ENCODE peak calls at places on chromosomes 16 and 17, in eight cellular contexts. Q is cardiac fibroblast, Z is GM06990, D is RWPE1, C is progenitor cell of endocrine pancreas, L is MM.1S, S is GM10248, I is fibroblast of mammary gland. R is an unnamed sample.

GRCh38 chr17:29212681-29213121 is 32.5 kb upstream of the MYO18A start:
- DNase-seq in Q (no peak), Z (no peak), D (no peak), C (no peak), L (no peak), S (no peak), I (peak), R (no peak)

GRCh38 chr16:4663756-4664465 is 29.5 kb upstream of the NUDT16L1 start:
- DNase-seq in Q (no peak), Z (no peak), D (no peak), C (no peak), L (no peak), S (no peak), I (peak), R (no peak)

GRCh38 chr17:82267575-82268379 is 5.7 kb downstream of the CSNK1D start:
- DNase-seq in Q (peak), Z (no peak), D (peak), C (no peak), L (no peak), S (no peak), I (peak), R (no peak)

GRCh38 chr17:40963838-40964237 is 2.9 kb downstream of the KRT39 start:
- DNase-seq in Q (peak), Z (no peak), D (peak), C (no peak), L (peak), S (peak), I (peak), R (no peak)

GRCh38 chr17:39979865-39980401 is 674 bp upstream of the PSMD3 start:
- DNase-seq in Q (no peak), Z (no peak), D (peak), C (peak), L (peak), S (no peak), I (peak), R (peak)

GRCh38 chr17:74737299-74738050 is 419 bp downstream of the RAB37 start:
- DNase-seq in Q (no peak), Z (peak), D (no peak), C (no peak), L (peak), S (peak), I (peak), R (peak)

GRCh38 chr16:787261-787966 is 767 bp downstream of the RPUSD1 start:
- DNase-seq in Q (no peak), Z (no peak), D (no peak), C (no peak), L (no peak), S (no peak), I (no peak), R (no peak)

GRCh38 chr17:81523139-81524062 is 4.8 kb upstream of the FSCN2 start:
- DNase-seq in Q (no peak), Z (no peak), D (peak), C (peak), L (no peak), S (no peak), I (no peak), R (peak)

GRCh38 chr16:84255050-84255810 is 15.4 kb upstream of the KCNG4 start:
- DNase-seq in Q (no peak), Z (no peak), D (no peak), C (no peak), L (no peak), S (no peak), I (no peak), R (no peak)

GRCh38 chr17:38706625-38707298 is 1.7 kb downstream of the MLLT6 start:
- DNase-seq in Q (no peak), Z (no peak), D (no peak), C (no peak), L (peak), S (no peak), I (peak), R (no peak)

GRCh38 chr16:89489731-89490385 is 503 bp downstream of the ANKRD11 start:
- DNase-seq in Q (no peak), Z (no peak), D (no peak), C (peak), L (no peak), S (no peak), I (no peak), R (no peak)

GRCh38 chr17:56917559-56918296 is 3.9 kb upstream of the TRIM25 start:
- DNase-seq in Q (peak), Z (no peak), D (no peak), C (no peak), L (no peak), S (no peak), I (peak), R (no peak)

GRCh38 chr17:33377837-33378236 is 84.7 kb upstream of the ASIC2 start:
- DNase-seq in Q (no peak), Z (no peak), D (no peak), C (no peak), L (no peak), S (no peak), I (no peak), R (no peak)

GRCh38 chr16:9521749-9522370 is 430.4 kb downstream of the HAPSTR1 start:
- DNase-seq in Q (no peak), Z (no peak), D (no peak), C (no peak), L (no peak), S (no peak), I (no peak), R (no peak)

GRCh38 chr17:740240-741055 is 8.1 kb downstream of the TLCD3A start:
- DNase-seq in Q (no peak), Z (peak), D (no peak), C (no peak), L (no peak), S (peak), I (no peak), R (no peak)

GRCh38 chr16:20023190-20023589 is 50.5 kb downstream of the GPR139 start:
- DNase-seq in Q (peak), Z (no peak), D (no peak), C (peak), L (peak), S (no peak), I (peak), R (no peak)

GRCh38 chr16:50547944-50548658 is at the start of gene NKD1:
- DNase-seq in Q (peak), Z (peak), D (peak), C (peak), L (peak), S (peak), I (peak), R (peak)

GRCh38 chr17:82247175-82247823 is 18.5 kb downstream of the SLC16A3 start:
- DNase-seq in Q (peak), Z (no peak), D (no peak), C (no peak), L (no peak), S (no peak), I (no peak), R (no peak)

GRCh38 chr16:84924339-84925091 is 86.8 kb downstream of the ZDHHC7 start:
- DNase-seq in Q (no peak), Z (no peak), D (no peak), C (no peak), L (no peak), S (no peak), I (peak), R (no peak)

GRCh38 chr17:15279011-15279477 is 13.9 kb upstream of the PMP22 start:
- DNase-seq in Q (peak), Z (no peak), D (peak), C (no peak), L (no peak), S (no peak), I (peak), R (no peak)

GRCh38 chr17:66167189-66167815 is 24.6 kb downstream of the CEP112 start:
- DNase-seq in Q (no peak), Z (no peak), D (no peak), C (no peak), L (peak), S (no peak), I (no peak), R (no peak)

GRCh38 chr17:76304226-76305134 is 3.6 kb downstream of the QRICH2 start:
- DNase-seq in Q (no peak), Z (no peak), D (no peak), C (no peak), L (no peak), S (peak), I (no peak), R (no peak)

GRCh38 chr17:41814195-41814594 is 1.4 kb downstream of the FKBP10 start:
- DNase-seq in Q (peak), Z (no peak), D (no peak), C (no peak), L (no peak), S (no peak), I (peak), R (no peak)

GRCh38 chr17:75764417-75764710 is 628 bp downstream of the GALK1 start:
- DNase-seq in Q (no peak), Z (no peak), D (no peak), C (no peak), L (no peak), S (no peak), I (no peak), R (no peak)

GRCh38 chr16:77076839-77077238 is 114.2 kb upstream of the MON1B start:
- DNase-seq in Q (no peak), Z (no peak), D (no peak), C (no peak), L (peak), S (no peak), I (no peak), R (no peak)

GRCh38 chr16:86229866-86230656 is 280.3 kb upstream of the FOXF1 start:
- DNase-seq in Q (no peak), Z (no peak), D (no peak), C (no peak), L (no peak), S (no peak), I (no peak), R (no peak)

DNA sequence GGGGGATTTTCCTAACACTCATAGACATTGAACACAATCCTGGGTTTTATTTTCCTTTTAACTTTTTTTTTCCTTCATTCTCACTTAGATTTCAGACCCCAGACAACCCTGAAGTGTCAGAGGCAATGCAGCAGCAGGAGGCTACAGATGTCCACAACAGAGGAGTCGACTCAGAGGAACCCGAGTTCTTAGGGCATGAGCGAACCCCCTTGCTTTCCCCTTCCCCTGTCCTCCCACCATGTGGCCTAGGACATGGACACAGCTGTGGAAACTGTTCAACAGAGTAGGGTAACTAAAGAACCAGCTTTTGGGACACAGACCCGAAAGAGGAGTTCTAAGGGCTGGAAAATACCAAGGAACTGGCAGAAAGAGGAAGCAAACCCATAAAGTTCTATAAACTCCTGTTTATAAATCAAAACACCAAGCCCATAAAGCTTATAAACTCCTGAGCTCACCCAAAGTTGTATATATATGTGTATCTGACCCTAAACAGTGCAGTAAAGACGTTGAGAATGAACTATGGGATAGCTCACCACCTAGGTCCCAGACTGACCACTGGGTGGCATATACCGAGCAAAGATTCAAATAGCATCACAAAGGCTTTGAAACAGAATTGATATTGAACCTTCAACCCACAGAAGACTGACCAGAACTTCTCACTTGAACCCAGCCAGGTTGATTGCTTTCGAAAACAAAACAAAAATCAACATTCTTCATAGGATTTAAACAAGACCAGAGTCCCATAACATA is 33.9 kb downstream of the CMTM4 start:
- DNase-seq in Q (peak), Z (no peak), D (peak), C (no peak), L (peak), S (no peak), I (peak), R (no peak)
- TF ChIP-seq CTCF in Q (peak), Z (peak), D (peak), C (peak), L (peak), S (peak), I (peak), R (no peak)

DNA sequence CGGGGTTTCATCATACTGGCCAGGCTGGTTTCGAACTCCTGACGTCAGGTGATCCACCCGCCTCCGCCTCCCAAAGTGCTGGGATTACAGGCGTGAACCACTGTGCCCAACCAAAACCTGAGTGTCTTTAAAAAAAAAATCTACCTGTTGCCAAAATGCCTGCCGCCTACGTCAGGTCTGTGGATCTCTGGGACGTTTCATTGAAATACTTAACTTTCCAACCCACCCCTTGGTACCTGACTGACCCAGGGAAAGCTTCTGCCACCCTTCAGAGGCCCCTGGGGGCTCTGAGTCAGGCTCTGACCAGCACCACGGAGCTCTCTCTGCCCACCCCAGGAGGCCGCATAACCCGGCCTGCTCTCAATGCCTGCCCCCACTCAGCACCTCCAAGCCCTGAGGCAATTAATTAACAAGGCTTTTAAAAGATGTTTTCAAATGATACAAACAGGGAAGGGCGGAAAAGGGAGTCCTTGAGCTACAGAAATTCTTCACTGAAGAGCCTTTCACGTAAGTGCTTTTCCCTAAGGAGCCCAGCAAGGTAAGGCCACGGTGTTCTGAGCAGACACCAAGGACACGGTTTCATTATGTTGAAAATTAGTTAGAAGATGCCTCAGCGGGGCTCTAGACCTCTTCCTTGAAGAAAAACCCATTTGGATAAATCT is 29.3 kb upstream of the GSG1L start:
- DNase-seq in Q (no peak), Z (no peak), D (peak), C (no peak), L (no peak), S (no peak), I (no peak), R (no peak)
- TF ChIP-seq CTCF in Q (no peak), Z (no peak), D (no peak), C (no peak), L (no peak), S (no peak), I (no peak), R (no peak)

GRCh38 chr17:8439681-8440080 is 4.0 kb downstream of the NDEL1 start:
- DNase-seq in Q (no peak), Z (no peak), D (no peak), C (no peak), L (no peak), S (no peak), I (no peak), R (no peak)

GRCh38 chr17:8438441-8438840 is 2.8 kb downstream of the NDEL1 start:
- DNase-seq in Q (no peak), Z (no peak), D (no peak), C (no peak), L (no peak), S (no peak), I (no peak), R (no peak)

GRCh38 chr17:8435245-8436168 is at the start of gene NDEL1:
- DNase-seq in Q (peak), Z (peak), D (peak), C (peak), L (peak), S (peak), I (peak), R (peak)

GRCh38 chr17:8441690-8442089 is 6.0 kb downstream of the NDEL1 start:
- DNase-seq in Q (peak), Z (no peak), D (no peak), C (no peak), L (no peak), S (no peak), I (no peak), R (no peak)

GRCh38 chr17:8436169-8436932 is 667 bp downstream of the NDEL1 start:
- DNase-seq in Q (peak), Z (peak), D (peak), C (peak), L (peak), S (peak), I (peak), R (peak)
- TF ChIP-seq CTCF in Q (no peak), Z (no peak), D (no peak), C (no peak), L (no peak), S (no peak), I (no peak), R (no peak)

GRCh38 chr16:12271006-12271405 is 294.5 kb downstream of the SNX29 start:
- DNase-seq in Q (peak), Z (no peak), D (no peak), C (no peak), L (no peak), S (no peak), I (peak), R (peak)
- TF ChIP-seq CTCF in Q (peak), Z (peak), D (no peak), C (peak), L (no peak), S (no peak), I (peak), R (no peak)

DNA sequence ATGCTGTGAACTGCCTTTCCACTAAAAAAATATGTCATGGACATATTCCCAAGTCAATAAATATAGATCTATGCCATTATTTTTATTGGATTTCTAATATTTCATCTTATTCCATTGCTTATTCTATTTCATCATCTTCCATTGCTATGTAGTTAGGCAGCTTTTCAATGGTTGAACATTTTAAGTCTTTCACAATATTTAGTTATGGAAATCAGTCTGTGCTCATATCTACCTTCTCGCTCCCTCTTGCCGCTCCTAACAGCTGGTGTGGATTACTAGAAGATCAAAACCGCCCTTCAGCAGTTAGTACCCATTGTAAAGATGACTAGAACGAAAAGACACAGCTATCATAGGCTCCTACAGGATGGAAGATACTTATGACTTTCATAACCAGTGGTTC is 468.3 kb upstream of the GOT2 start:
- DNase-seq in Q (no peak), Z (no peak), D (no peak), C (no peak), L (no peak), S (no peak), I (no peak), R (no peak)
- TF ChIP-seq CTCF in Q (no peak), Z (no peak), D (no peak), C (no peak), L (no peak), S (no peak), I (no peak), R (no peak)

DNA sequence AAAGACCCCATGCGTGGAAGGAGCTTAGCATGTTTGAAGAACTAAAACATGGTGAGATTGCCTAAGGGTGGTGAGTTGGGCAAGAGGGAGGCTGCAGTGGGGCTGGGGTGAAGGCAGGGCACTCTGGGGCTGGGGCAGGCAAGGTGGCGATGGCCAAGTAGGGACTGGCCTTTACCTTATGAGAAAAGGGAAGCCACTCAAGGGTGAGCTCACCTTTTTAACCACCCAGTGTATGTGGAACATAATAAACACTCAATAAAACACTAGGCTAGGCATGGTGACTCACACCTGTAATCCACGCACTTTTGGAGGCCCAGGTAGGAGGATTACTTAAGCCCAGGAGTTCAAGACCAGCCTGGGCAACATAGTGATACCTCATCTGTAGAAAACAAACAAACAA is 37.7 kb downstream of the LYRM9 start:
- DNase-seq in Q (no peak), Z (no peak), D (no peak), C (no peak), L (no peak), S (no peak), I (no peak), R (no peak)
- TF ChIP-seq CTCF in Q (no peak), Z (no peak), D (no peak), C (no peak), L (no peak), S (no peak), I (no peak), R (no peak)

DNA sequence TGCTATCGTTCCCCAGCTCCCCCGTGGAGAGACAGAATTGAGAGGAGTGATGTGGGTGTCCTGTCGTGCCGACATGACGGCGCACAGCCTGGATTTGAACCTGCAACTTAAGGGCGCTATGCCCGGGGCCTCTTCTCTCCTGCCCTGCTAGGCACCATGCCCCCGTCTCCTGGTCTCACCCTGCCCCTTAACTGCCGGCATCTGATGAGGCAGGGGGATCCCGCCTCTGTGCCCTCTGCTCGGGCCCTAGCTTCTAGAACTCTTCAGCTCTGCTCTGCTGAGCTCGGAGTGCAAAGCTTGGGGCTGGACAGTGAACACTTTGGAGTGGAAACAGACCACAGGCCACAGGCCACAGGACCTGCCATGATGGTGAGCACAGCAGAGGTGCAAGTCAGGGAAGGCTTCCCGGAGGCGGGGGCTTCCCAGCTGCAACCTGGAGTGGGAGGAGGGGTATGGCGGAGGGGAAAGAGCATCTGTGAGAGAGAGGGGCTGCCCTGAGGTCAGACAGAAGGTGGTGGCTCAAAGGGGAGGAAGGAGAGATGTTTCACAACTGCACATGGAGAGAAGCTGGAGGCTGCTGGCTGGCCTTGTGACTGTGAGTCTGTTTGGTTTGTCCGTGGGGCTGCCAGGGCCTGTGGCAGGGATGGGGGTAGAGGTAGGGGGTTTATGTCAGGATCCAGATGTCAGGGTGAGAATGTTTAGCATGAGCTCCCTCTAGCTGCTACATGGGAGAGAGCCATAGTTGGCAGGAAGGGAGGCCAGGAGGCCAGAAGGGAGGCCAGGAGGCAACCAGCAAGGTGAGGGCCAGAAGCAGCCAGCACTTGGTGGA is 107.8 kb downstream of the CRLF3 start:
- DNase-seq in Q (peak), Z (no peak), D (no peak), C (no peak), L (no peak), S (peak), I (peak), R (no peak)
- TF ChIP-seq CTCF in Q (peak), Z (no peak), D (no peak), C (no peak), L (peak), S (peak), I (peak), R (no peak)

GRCh38 chr16:31458073-31458834 is 1.0 kb upstream of the ARMC5 start:
- DNase-seq in Q (peak), Z (peak), D (peak), C (no peak), L (peak), S (peak), I (peak), R (peak)
- TF ChIP-seq CTCF in Q (no peak), Z (no peak), D (no peak), C (no peak), L (peak), S (no peak), I (peak), R (no peak)